ENCODE peak calls at places on chromosome 9, in ten cellular contexts. H is fibroblast of the aortic adventitia; O is CD8-positive, alpha-beta T cell; T is pancreas; G is RWPE1; D is GM12878; Z is fibroblast of lung; F is uterus; S is endothelial cell of umbilical vein; V is endothelial cell. C is an unnamed sample.

GRCh38 chr9:37905776-37906175 is 1.8 kb upstream of the SLC25A51 start:
- DNase-seq in T (no peak), H (no peak), G (no peak), Z (no peak), V (no peak), D (no peak), S (no peak), F (no peak), O (no peak), C (no peak)

GRCh38 chr9:111805841-111806241 is 11.1 kb upstream of the SHOC1 start:
- DNase-seq in F (no peak), H (peak; percentile 76), S (peak; percentile 92), D (no peak), T (no peak), O (no peak), Z (peak; percentile 55), V (no peak), G (peak; percentile 94), C (no peak)

GRCh38 chr9:87063246-87063645 is 115.9 kb upstream of the GAS1 start:
- DNase-seq in F (no peak), H (peak; percentile 90), T (no peak), S (no peak), O (no peak), G (no peak), Z (no peak), V (no peak), D (no peak), C (no peak)

GRCh38 chr9:1941989-1942388 is 73.2 kb upstream of the SMARCA2 start:
- DNase-seq in T (no peak), F (no peak), O (no peak), Z (peak; percentile 24), S (peak; percentile 7), H (peak; percentile 17), G (no peak), V (no peak), D (no peak), C (no peak)

GRCh38 chr9:119963258-119963797 is 594.1 kb upstream of the BRINP1 start:
- DNase-seq in S (no peak), V (peak; percentile 7), F (no peak), Z (peak; percentile 5), H (peak; percentile 65), O (no peak), G (no peak), D (no peak), T (peak; percentile 23), C (no peak)

GRCh38 chr9:123062306-123063171 is 29.1 kb downstream of the GPR21 start:
- DNase-seq in O (no peak), D (no peak), Z (no peak), T (no peak), V (no peak), F (no peak), S (no peak), H (no peak), G (no peak), C (no peak)

GRCh38 chr9:13013976-13014375 is 239.2 kb downstream of the LURAP1L start:
- DNase-seq in O (no peak), D (no peak), G (no peak), H (peak; percentile 46), F (no peak), V (no peak), S (peak; percentile 69), Z (no peak), T (no peak), C (no peak)

GRCh38 chr9:14179449-14179848 is 134.5 kb downstream of the NFIB start:
- DNase-seq in G (peak; percentile 8), S (no peak), T (peak; percentile 37), Z (no peak), H (no peak), V (no peak), D (no peak), F (no peak), O (no peak), C (peak; percentile 56)

GRCh38 chr9:79131375-79131774 is 440.4 kb upstream of the TLE4 start:
- DNase-seq in T (no peak), Z (no peak), O (no peak), H (no peak), F (no peak), S (no peak), D (no peak), V (no peak), G (no peak), C (no peak)

GRCh38 chr9:108676344-108676743 is 179.4 kb downstream of the ACTL7B start:
- DNase-seq in V (no peak), D (no peak), F (no peak), G (no peak), O (no peak), T (no peak), Z (no peak), H (no peak), S (no peak), C (no peak)

GRCh38 chr9:128552153-128552743 is at the start of gene SPTAN1:
- DNase-seq in Z (peak; percentile 88), S (peak; percentile 89), T (peak; percentile 90), V (peak; percentile 92), O (peak; percentile 91), H (peak; percentile 87), D (peak; percentile 60), G (peak; percentile 99), F (peak; percentile 94), C (peak; percentile 85)

GRCh38 chr9:573551-574410 is 267.7 kb upstream of the DMRT1 start:
- DNase-seq in V (no peak), G (no peak), H (no peak), T (no peak), S (no peak), Z (no peak), F (no peak), O (no peak), D (no peak), C (no peak)

GRCh38 chr9:108784128-108784490 is 71.7 kb downstream of the ACTL7B start:
- DNase-seq in H (no peak), T (no peak), V (no peak), G (no peak), F (no peak), Z (no peak), S (no peak), O (no peak), D (no peak), C (no peak)

GRCh38 chr9:114281421-114282103 is 41.3 kb upstream of the ORM1 start:
- DNase-seq in V (no peak), Z (peak; percentile 82), T (no peak), G (no peak), D (no peak), H (peak; percentile 60), S (no peak), O (no peak), F (peak; percentile 35), C (no peak)

GRCh38 chr9:85871008-85871407 is 69.9 kb upstream of the NAA35 start:
- DNase-seq in S (no peak), G (no peak), O (no peak), T (no peak), V (no peak), D (no peak), F (no peak), H (no peak), Z (no peak), C (no peak)

GRCh38 chr9:71253021-71253420 is 131.6 kb upstream of the TRPM3 start:
- DNase-seq in Z (no peak), V (no peak), S (no peak), G (no peak), O (no peak), T (no peak), D (no peak), H (peak; percentile 1), F (no peak), C (no peak)

GRCh38 chr9:70083429-70083828 is 39.8 kb downstream of the MAMDC2 start:
- DNase-seq in T (no peak), F (peak; percentile 54), O (no peak), S (no peak), H (peak; percentile 48), V (no peak), D (no peak), Z (no peak), G (peak; percentile 11), C (no peak)

GRCh38 chr9:94533155-94533554 is 21.7 kb upstream of the PCAT7 start:
- DNase-seq in H (no peak), V (no peak), O (no peak), D (no peak), Z (no peak), T (no peak), S (no peak), G (no peak), F (no peak), C (no peak)

GRCh38 chr9:93864029-93864428 is 91.1 kb downstream of the BARX1 start:
- DNase-seq in D (no peak), T (no peak), F (no peak), V (no peak), O (no peak), S (no peak), Z (no peak), H (no peak), G (no peak), C (no peak)

GRCh38 chr9:88590558-88591146 is 55.7 kb downstream of the NXNL2 start:
- DNase-seq in H (no peak), G (no peak), F (no peak), O (no peak), V (peak; percentile 24), Z (no peak), D (no peak), S (no peak), T (no peak), C (no peak)
- TF ChIP-seq CTCF in H (no peak), G (no peak), F (no peak), O (no peak), V (no peak), Z (no peak), D (no peak), S (peak; percentile 18), T (no peak), C (no peak)

GRCh38 chr9:90070056-90070455 is 465.2 kb downstream of the GADD45G start:
- DNase-seq in G (no peak), T (peak; percentile 52), O (no peak), D (no peak), V (no peak), F (no peak), H (no peak), S (no peak), Z (no peak), C (no peak)
- TF ChIP-seq CTCF in G (no peak), T (no peak), O (no peak), D (no peak), V (no peak), F (no peak), H (no peak), S (no peak), Z (no peak), C (no peak)

GRCh38 chr9:131220485-131220884 is 55.8 kb downstream of the FAM78A start:
- DNase-seq in Z (no peak), H (no peak), G (no peak), F (no peak), D (no peak), O (no peak), V (no peak), T (no peak), S (no peak), C (no peak)
- TF ChIP-seq CTCF in Z (no peak), H (no peak), G (no peak), F (no peak), D (no peak), O (no peak), V (no peak), T (no peak), S (no peak), C (no peak)

DNA sequence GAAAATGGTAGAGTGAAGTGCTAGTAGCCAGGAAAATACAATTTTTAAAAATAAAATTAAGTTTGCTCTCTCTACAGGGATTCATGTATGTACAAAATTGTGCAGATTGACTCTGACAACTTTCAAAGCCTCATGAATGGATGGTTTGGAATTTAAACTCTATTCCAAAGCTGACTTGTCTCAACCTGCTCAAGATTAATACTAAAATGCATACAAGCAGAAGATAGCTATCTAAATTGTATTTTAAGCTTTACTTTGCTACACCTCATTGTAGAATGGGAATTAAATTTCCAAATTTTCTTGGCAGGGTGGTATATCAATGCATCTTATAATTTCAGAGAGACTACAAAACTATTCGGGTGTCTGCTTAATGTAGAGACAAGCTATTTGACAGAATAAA is 257.5 kb downstream of the RFX3 start:
- DNase-seq in S (no peak), T (no peak), Z (no peak), F (no peak), H (no peak), O (no peak), G (no peak), V (no peak), D (no peak), C (no peak)
- TF ChIP-seq CTCF in S (no peak), T (no peak), Z (no peak), F (no peak), H (no peak), O (no peak), G (no peak), V (no peak), D (no peak), C (no peak)